ENCODE peak calls at places on chromosomes 13 and 19, in ten cellular contexts. N is tibial artery; B is GM23338; C is hepatic stellate cell; Y is H9; G is stimulated activated naive CD8-positive, alpha-beta T cell treated with anti-CD3 and anti-CD28 coated beads, Interleukin-15, Interleukin-2, amounts not matched to agents 100 U/mL and 50 U/mL, for 24 hours; S is NCI-H345; J is aorta; K is NCI-H1092; Z is dorsolateral prefrontal cortex. E is an unnamed sample.

GRCh38 chr19:8483165-8483564 is 19.3 kb downstream of the PRAM1 start:
- DNase-seq in Y (no peak), G (no peak), B (no peak), K (no peak), N (no peak), J (no peak), C (no peak), S (no peak), Z (no peak), E (no peak)

GRCh38 chr19:34189917-34190425 is 17.7 kb downstream of the LSM14A start:
- DNase-seq in B (no peak), K (no peak), S (no peak), C (no peak), G (no peak), Y (no peak), Z (no peak), N (no peak), J (no peak), E (no peak)

GRCh38 chr13:53138369-53139036 is 109.9 kb downstream of the OLFM4 start:
- DNase-seq in S (no peak), B (no peak), Z (no peak), Y (no peak), K (no peak), G (no peak), C (no peak), J (peak; percentile 53), N (no peak), E (no peak)

GRCh38 chr13:70339738-70340137 is 231.5 kb upstream of the KLHL1 start:
- DNase-seq in S (no peak), N (no peak), Y (peak; percentile 58), G (no peak), J (no peak), K (no peak), Z (no peak), B (peak; percentile 83), C (no peak), E (no peak)

GRCh38 chr13:74825170-74825948 is 656.6 kb downstream of the TBC1D4 start:
- DNase-seq in G (no peak), K (no peak), C (peak; percentile 14), N (no peak), J (no peak), S (no peak), Z (no peak), Y (no peak), B (peak; percentile 2), E (no peak)

GRCh38 chr13:41345165-41345920 is 34.3 kb downstream of the NAA16 start:
- DNase-seq in K (no peak), S (no peak), C (no peak), B (no peak), N (no peak), G (no peak), J (no peak), Y (no peak), Z (no peak), E (no peak)

GRCh38 chr13:52652980-52653303 is 306 bp downstream of the SUGT1 start:
- DNase-seq in G (no peak), S (no peak), B (no peak), C (no peak), Y (no peak), Z (no peak), J (no peak), K (no peak), N (no peak), E (no peak)

GRCh38 chr19:3176715-3177501 is 1.7 kb upstream of the S1PR4 start:
- DNase-seq in G (peak; percentile 79), Y (peak; percentile 29), C (peak; percentile 80), J (no peak), Z (no peak), B (no peak), N (no peak), S (no peak), K (no peak), E (no peak)

GRCh38 chr19:31510635-31511034 is 161.4 kb upstream of the TSHZ3 start:
- DNase-seq in S (no peak), B (no peak), C (no peak), K (no peak), G (no peak), Z (no peak), Y (no peak), N (no peak), J (no peak), E (no peak)

GRCh38 chr19:29404951-29405727 is 120.7 kb upstream of the VSTM2B start:
- DNase-seq in N (no peak), B (peak; percentile 78), G (no peak), C (no peak), J (no peak), Z (peak; percentile 66), Y (peak; percentile 58), K (peak; percentile 80), S (peak; percentile 99), E (peak; percentile 70)

GRCh38 chr19:13665125-13665903 is 99.0 kb upstream of the MRI1 start:
- DNase-seq in C (no peak), G (no peak), Y (no peak), K (no peak), Z (no peak), B (no peak), S (no peak), J (no peak), N (no peak), E (no peak)

GRCh38 chr13:67175836-67176235 is 54.3 kb downstream of the PCDH9 start:
- DNase-seq in B (no peak), J (no peak), K (no peak), C (no peak), Y (no peak), G (no peak), S (no peak), Z (no peak), N (no peak), E (no peak)

E was measured in NCI-H774.